ENCODE peak calls at places on chromosomes 3 and 15, in six cellular contexts. One of them, this sample, is unnamed.

GRCh38 chr15:26665950-26666921 is 106.6 kb downstream of the GABRB3 start:
- DNase-seq in left ventricle myocardium inferior: no peak
- DNase-seq in substantia nigra: no peak
- DNase-seq in T-helper 9 cell: no peak
- DNase-seq in HTR-8/SVneo: no peak
- DNase-seq in AG09309: no peak
- DNase-seq in this sample: no peak

GRCh38 chr3:7001370-7001769 is 140.5 kb downstream of the GRM7 start:
- DNase-seq in left ventricle myocardium inferior: no peak
- DNase-seq in substantia nigra: no peak
- DNase-seq in T-helper 9 cell: no peak
- DNase-seq in HTR-8/SVneo: no peak
- DNase-seq in AG09309: no peak
- DNase-seq in this sample: no peak

GRCh38 chr3:195770081-195770840 is 41.5 kb downstream of the MUC4 start:
- DNase-seq in left ventricle myocardium inferior: no peak
- DNase-seq in substantia nigra: no peak
- DNase-seq in T-helper 9 cell: no peak
- DNase-seq in HTR-8/SVneo: no peak
- DNase-seq in AG09309: no peak
- DNase-seq in this sample: no peak

GRCh38 chr3:12370758-12371157 is 81.9 kb downstream of the PPARG start:
- DNase-seq in left ventricle myocardium inferior: no peak
- DNase-seq in substantia nigra: no peak
- DNase-seq in T-helper 9 cell: no peak
- DNase-seq in HTR-8/SVneo: no peak
- DNase-seq in AG09309: no peak
- DNase-seq in this sample: no peak

GRCh38 chr3:100245932-100246331 is 14.9 kb upstream of the TBC1D23 start:
- DNase-seq in left ventricle myocardium inferior: no peak
- DNase-seq in substantia nigra: no peak
- DNase-seq in T-helper 9 cell: no peak
- DNase-seq in HTR-8/SVneo: no peak
- DNase-seq in AG09309: no peak
- DNase-seq in this sample: no peak

GRCh38 chr3:161325059-161325458 is 46.3 kb downstream of the SPTSSB start:
- DNase-seq in left ventricle myocardium inferior: no peak
- DNase-seq in substantia nigra: no peak
- DNase-seq in T-helper 9 cell: no peak
- DNase-seq in HTR-8/SVneo: no peak
- DNase-seq in AG09309: no peak
- DNase-seq in this sample: no peak

GRCh38 chr15:71573599-71573998 is 236.8 kb upstream of the NR2E3 start:
- DNase-seq in left ventricle myocardium inferior: no peak
- DNase-seq in substantia nigra: no peak
- DNase-seq in T-helper 9 cell: no peak
- DNase-seq in HTR-8/SVneo: no peak
- DNase-seq in AG09309: no peak
- DNase-seq in this sample: no peak

GRCh38 chr3:45082139-45082538 is 56.0 kb downstream of the CLEC3B start:
- DNase-seq in left ventricle myocardium inferior: no peak
- DNase-seq in substantia nigra: no peak
- DNase-seq in T-helper 9 cell: no peak
- DNase-seq in HTR-8/SVneo: no peak
- DNase-seq in AG09309: no peak
- DNase-seq in this sample: no peak

GRCh38 chr3:30548605-30549004 is 57.8 kb upstream of the TGFBR2 start:
- DNase-seq in left ventricle myocardium inferior: no peak
- DNase-seq in substantia nigra: no peak
- DNase-seq in T-helper 9 cell: no peak
- DNase-seq in HTR-8/SVneo: no peak
- DNase-seq in AG09309: no peak
- DNase-seq in this sample: no peak

GRCh38 chr3:108833616-108834015 is 11.0 kb downstream of the TRAT1 start:
- DNase-seq in left ventricle myocardium inferior: no peak
- DNase-seq in substantia nigra: no peak
- DNase-seq in T-helper 9 cell: no peak
- DNase-seq in HTR-8/SVneo: no peak
- DNase-seq in AG09309: no peak
- DNase-seq in this sample: no peak

GRCh38 chr15:69451951-69452701 is 492 bp upstream of the RPLP1 start:
- DNase-seq in left ventricle myocardium inferior: no peak
- DNase-seq in substantia nigra: no peak
- DNase-seq in T-helper 9 cell: no peak
- DNase-seq in HTR-8/SVneo: no peak
- DNase-seq in AG09309: no peak
- DNase-seq in this sample: no peak

GRCh38 chr15:78343431-78343830 is 3.3 kb downstream of the CRABP1 start:
- DNase-seq in left ventricle myocardium inferior: no peak
- DNase-seq in substantia nigra: no peak
- DNase-seq in T-helper 9 cell: no peak
- DNase-seq in HTR-8/SVneo: no peak
- DNase-seq in AG09309: no peak
- DNase-seq in this sample: no peak

GRCh38 chr15:70533931-70534742 is 229.2 kb downstream of the UACA start:
- DNase-seq in left ventricle myocardium inferior: no peak
- DNase-seq in substantia nigra: no peak
- DNase-seq in T-helper 9 cell: no peak
- DNase-seq in HTR-8/SVneo: no peak
- DNase-seq in AG09309: peak
- DNase-seq in this sample: no peak

GRCh38 chr3:35422826-35423601 is 216.3 kb upstream of the ARPP21 start:
- DNase-seq in left ventricle myocardium inferior: no peak
- DNase-seq in substantia nigra: no peak
- DNase-seq in T-helper 9 cell: no peak
- DNase-seq in HTR-8/SVneo: no peak
- DNase-seq in AG09309: no peak
- DNase-seq in this sample: no peak

GRCh38 chr15:76196949-76197315 is 114.3 kb downstream of the ETFA start:
- DNase-seq in left ventricle myocardium inferior: peak
- DNase-seq in substantia nigra: peak
- DNase-seq in T-helper 9 cell: no peak
- DNase-seq in HTR-8/SVneo: no peak
- DNase-seq in AG09309: no peak
- DNase-seq in this sample: no peak

GRCh38 chr15:74144153-74144775 is 13.9 kb downstream of the ISLR2 start:
- DNase-seq in left ventricle myocardium inferior: no peak
- DNase-seq in substantia nigra: no peak
- DNase-seq in T-helper 9 cell: no peak
- DNase-seq in HTR-8/SVneo: no peak
- DNase-seq in AG09309: no peak
- DNase-seq in this sample: no peak

GRCh38 chr15:58934114-58934447 is 602 bp upstream of the SLTM start:
- DNase-seq in left ventricle myocardium inferior: no peak
- DNase-seq in substantia nigra: no peak
- DNase-seq in T-helper 9 cell: no peak
- DNase-seq in HTR-8/SVneo: no peak
- DNase-seq in AG09309: no peak
- DNase-seq in this sample: no peak

GRCh38 chr3:138455801-138456716 is 21.6 kb downstream of the ESYT3 start:
- DNase-seq in left ventricle myocardium inferior: no peak
- DNase-seq in substantia nigra: no peak
- DNase-seq in T-helper 9 cell: no peak
- DNase-seq in HTR-8/SVneo: no peak
- DNase-seq in AG09309: no peak
- DNase-seq in this sample: no peak

GRCh38 chr3:99410789-99411311 is 227.5 kb upstream of the COL8A1 start:
- DNase-seq in left ventricle myocardium inferior: no peak
- DNase-seq in substantia nigra: no peak
- DNase-seq in T-helper 9 cell: no peak
- DNase-seq in HTR-8/SVneo: peak
- DNase-seq in AG09309: peak
- DNase-seq in this sample: no peak

GRCh38 chr15:86432861-86433260 is 353.2 kb downstream of the AGBL1 start:
- DNase-seq in left ventricle myocardium inferior: no peak
- DNase-seq in substantia nigra: no peak
- DNase-seq in T-helper 9 cell: no peak
- DNase-seq in HTR-8/SVneo: no peak
- DNase-seq in AG09309: no peak
- DNase-seq in this sample: no peak

GRCh38 chr15:52857937-52858336 is 67.8 kb upstream of the ONECUT1 start:
- DNase-seq in left ventricle myocardium inferior: no peak
- DNase-seq in substantia nigra: no peak
- DNase-seq in T-helper 9 cell: no peak
- DNase-seq in HTR-8/SVneo: peak
- DNase-seq in AG09309: no peak
- DNase-seq in this sample: no peak

GRCh38 chr3:10555263-10555662 is 49.9 kb upstream of the ATP2B2 start:
- DNase-seq in left ventricle myocardium inferior: no peak
- DNase-seq in substantia nigra: no peak
- DNase-seq in T-helper 9 cell: no peak
- DNase-seq in HTR-8/SVneo: no peak
- DNase-seq in AG09309: no peak
- DNase-seq in this sample: no peak

GRCh38 chr3:163315786-163316185 is 1762.5 kb downstream of the SI start:
- DNase-seq in left ventricle myocardium inferior: no peak
- DNase-seq in substantia nigra: no peak
- DNase-seq in T-helper 9 cell: no peak
- DNase-seq in HTR-8/SVneo: no peak
- DNase-seq in AG09309: no peak
- DNase-seq in this sample: peak

GRCh38 chr3:101039285-101039684 is 46.1 kb upstream of the ABI3BP start:
- DNase-seq in left ventricle myocardium inferior: no peak
- DNase-seq in substantia nigra: no peak
- DNase-seq in T-helper 9 cell: no peak
- DNase-seq in HTR-8/SVneo: no peak
- DNase-seq in AG09309: no peak
- DNase-seq in this sample: no peak

GRCh38 chr15:100115711-100116090 is 226.1 kb downstream of the ADAMTS17 start:
- DNase-seq in left ventricle myocardium inferior: no peak
- DNase-seq in substantia nigra: no peak
- DNase-seq in T-helper 9 cell: no peak
- DNase-seq in HTR-8/SVneo: no peak
- DNase-seq in AG09309: no peak
- DNase-seq in this sample: no peak

GRCh38 chr15:85692873-85693272 is 101.9 kb downstream of the KLHL25 start:
- DNase-seq in left ventricle myocardium inferior: no peak
- DNase-seq in substantia nigra: no peak
- DNase-seq in T-helper 9 cell: no peak
- DNase-seq in HTR-8/SVneo: no peak
- DNase-seq in AG09309: no peak
- DNase-seq in this sample: no peak

GRCh38 chr3:189977174-189977573 is 143.5 kb downstream of the P3H2 start:
- DNase-seq in left ventricle myocardium inferior: no peak
- DNase-seq in substantia nigra: no peak
- DNase-seq in T-helper 9 cell: no peak
- DNase-seq in HTR-8/SVneo: no peak
- DNase-seq in AG09309: no peak
- DNase-seq in this sample: no peak

GRCh38 chr15:66293419-66294156 is at the start of gene DIS3L:
- DNase-seq in left ventricle myocardium inferior: peak
- DNase-seq in substantia nigra: peak
- DNase-seq in T-helper 9 cell: peak
- DNase-seq in HTR-8/SVneo: peak
- DNase-seq in AG09309: no peak
- DNase-seq in this sample: no peak

GRCh38 chr3:108489776-108490175 is 20.6 kb downstream of the MYH15 start:
- DNase-seq in left ventricle myocardium inferior: no peak
- DNase-seq in substantia nigra: no peak
- DNase-seq in T-helper 9 cell: peak
- DNase-seq in HTR-8/SVneo: peak
- DNase-seq in AG09309: no peak
- DNase-seq in this sample: peak

GRCh38 chr15:58475573-58476524 is 44.1 kb downstream of the LIPC start:
- DNase-seq in left ventricle myocardium inferior: no peak
- DNase-seq in substantia nigra: no peak
- DNase-seq in T-helper 9 cell: no peak
- DNase-seq in HTR-8/SVneo: no peak
- DNase-seq in AG09309: peak
- DNase-seq in this sample: no peak

GRCh38 chr15:61227269-61228024 is 1.7 kb downstream of the RORA start:
- DNase-seq in left ventricle myocardium inferior: no peak
- DNase-seq in substantia nigra: peak
- DNase-seq in T-helper 9 cell: no peak
- DNase-seq in HTR-8/SVneo: peak
- DNase-seq in AG09309: peak
- DNase-seq in this sample: peak

GRCh38 chr15:97902140-97902780 is 58.2 kb upstream of the ARRDC4 start:
- DNase-seq in left ventricle myocardium inferior: no peak
- DNase-seq in substantia nigra: no peak
- DNase-seq in T-helper 9 cell: no peak
- DNase-seq in HTR-8/SVneo: no peak
- DNase-seq in AG09309: peak
- DNase-seq in this sample: no peak

GRCh38 chr3:184582583-184582982 is 21.0 kb downstream of the EPHB3 start:
- DNase-seq in left ventricle myocardium inferior: peak
- DNase-seq in substantia nigra: peak
- DNase-seq in T-helper 9 cell: no peak
- DNase-seq in HTR-8/SVneo: no peak
- DNase-seq in AG09309: no peak
- DNase-seq in this sample: no peak

GRCh38 chr15:48856947-48857346 is 21.0 kb upstream of the EID1 start:
- DNase-seq in left ventricle myocardium inferior: no peak
- DNase-seq in substantia nigra: no peak
- DNase-seq in T-helper 9 cell: no peak
- DNase-seq in HTR-8/SVneo: no peak
- DNase-seq in AG09309: no peak
- DNase-seq in this sample: no peak

GRCh38 chr3:141913150-141913811 is 36.8 kb downstream of the ATP1B3 start:
- DNase-seq in left ventricle myocardium inferior: no peak
- DNase-seq in substantia nigra: no peak
- DNase-seq in T-helper 9 cell: peak
- DNase-seq in HTR-8/SVneo: peak
- DNase-seq in AG09309: peak
- DNase-seq in this sample: peak

GRCh38 chr3:73718326-73719110 is 93.8 kb upstream of the PDZRN3 start:
- DNase-seq in left ventricle myocardium inferior: no peak
- DNase-seq in substantia nigra: no peak
- DNase-seq in T-helper 9 cell: no peak
- DNase-seq in HTR-8/SVneo: no peak
- DNase-seq in AG09309: no peak
- DNase-seq in this sample: no peak

This sample was measured in H54.